ENCODE peak calls at places on chromosomes 13 and 19, in ten cellular contexts. P is suprapubic skin, H is upper lobe of right lung, V is NB4, F is psoas muscle, X is esophagus squamous epithelium, Q is Calu3, A is kidney, B is thyroid gland, S is AG09319. Y is an unnamed sample.

GRCh38 chr19:11410682-11411081 is 8.4 kb downstream of the RGL3 start:
- DNase-seq in H (no peak), Q (no peak), P (no peak), S (no peak), B (no peak), A (peak), F (no peak), X (no peak), V (peak), Y (no peak)

GRCh38 chr19:34327851-34328250 is 37.1 kb upstream of the GPI start:
- DNase-seq in B (no peak), P (no peak), F (no peak), V (no peak), H (no peak), X (no peak), S (no peak), A (no peak), Q (no peak), Y (no peak)

GRCh38 chr13:27028683-27029480 is 142.7 kb downstream of the USP12 start:
- DNase-seq in V (peak), F (no peak), H (no peak), X (no peak), B (no peak), A (no peak), Q (no peak), S (no peak), P (no peak), Y (no peak)

GRCh38 chr19:8988204-8988603 is 22.0 kb downstream of the MUC16 start:
- DNase-seq in F (no peak), S (no peak), V (peak), B (no peak), Q (no peak), A (no peak), H (no peak), P (no peak), X (no peak), Y (no peak)

GRCh38 chr19:49151339-49152217 is 3.6 kb downstream of the HRC start:
- DNase-seq in H (peak), X (no peak), A (peak), B (peak), P (peak), V (peak), Q (peak), S (no peak), F (peak), Y (peak)

GRCh38 chr13:49935171-49936084 is 712 bp downstream of the SPRYD7 start:
- DNase-seq in V (peak), Q (peak), X (peak), P (no peak), F (no peak), H (no peak), A (no peak), B (peak), S (no peak), Y (no peak)

GRCh38 chr13:44013666-44014291 is 134.1 kb downstream of the LACC1 start:
- DNase-seq in X (no peak), F (no peak), B (no peak), V (no peak), S (peak), A (no peak), H (no peak), Q (no peak), P (no peak), Y (no peak)

GRCh38 chr19:32241957-32242710 is 103.3 kb upstream of the ZNF507 start:
- DNase-seq in B (no peak), H (no peak), Q (no peak), F (no peak), A (no peak), V (no peak), P (peak), S (no peak), X (no peak), Y (no peak)

GRCh38 chr13:67964091-67964490 is 734.0 kb upstream of the PCDH9 start:
- DNase-seq in X (no peak), Q (no peak), B (no peak), A (no peak), V (no peak), P (no peak), F (no peak), H (no peak), S (no peak), Y (no peak)

GRCh38 chr19:29644179-29644578 is 21.1 kb upstream of the PLEKHF1 start:
- DNase-seq in X (no peak), H (no peak), F (no peak), S (no peak), Q (no peak), B (no peak), P (no peak), A (no peak), V (no peak), Y (no peak)

GRCh38 chr19:3441089-3441985 is 39.0 kb downstream of the SMIM24 start:
- DNase-seq in Q (no peak), P (no peak), F (no peak), V (no peak), X (no peak), S (no peak), H (no peak), A (peak), B (no peak), Y (no peak)

DNA sequence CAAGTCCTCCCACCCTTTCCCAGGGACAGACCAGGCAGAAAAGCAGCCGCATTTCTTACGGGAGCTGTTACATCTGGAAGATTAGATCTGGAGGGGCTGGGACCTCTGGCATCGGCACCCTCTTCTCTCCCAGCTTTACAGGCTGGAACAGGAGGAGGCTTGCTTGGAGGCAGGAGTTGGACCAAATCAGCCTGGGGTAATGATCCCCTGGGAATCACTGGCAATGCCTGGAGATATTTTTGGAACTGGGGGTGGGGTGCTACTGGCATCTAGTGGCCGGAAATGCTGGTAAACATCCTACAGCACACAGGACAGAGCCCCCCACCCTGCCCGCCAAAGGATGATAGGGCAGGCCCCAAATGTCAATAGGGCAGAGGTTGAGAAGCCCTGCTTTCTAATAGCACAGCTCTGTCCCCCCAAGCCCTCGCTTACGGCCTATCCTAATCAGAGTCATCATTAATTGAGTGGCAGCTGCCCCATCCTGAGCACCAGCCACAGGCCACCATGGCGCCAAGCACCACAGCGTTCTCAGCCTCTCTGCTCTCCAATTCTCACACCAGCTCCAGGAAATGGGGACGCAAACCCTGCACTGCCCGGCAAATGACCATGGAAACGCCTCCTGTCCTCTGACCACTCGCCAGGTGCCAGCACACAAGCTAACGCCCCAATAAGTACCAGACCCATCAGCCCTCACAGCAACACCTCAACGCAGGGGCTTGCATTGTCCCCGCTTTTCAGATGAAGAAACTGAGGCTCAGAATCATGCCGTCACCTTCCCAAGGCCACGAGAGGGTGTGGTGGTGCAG is 20.6 kb downstream of the LRRC4B start:
- DNase-seq in H (no peak), B (no peak), A (no peak), F (no peak), P (no peak), S (no peak), X (no peak), Q (no peak), V (no peak), Y (no peak)
- TF ChIP-seq CTCF in H (no peak), B (no peak), A (no peak), F (peak), P (no peak), S (no peak), X (no peak), Q (no peak), V (no peak), Y (no peak)

DNA sequence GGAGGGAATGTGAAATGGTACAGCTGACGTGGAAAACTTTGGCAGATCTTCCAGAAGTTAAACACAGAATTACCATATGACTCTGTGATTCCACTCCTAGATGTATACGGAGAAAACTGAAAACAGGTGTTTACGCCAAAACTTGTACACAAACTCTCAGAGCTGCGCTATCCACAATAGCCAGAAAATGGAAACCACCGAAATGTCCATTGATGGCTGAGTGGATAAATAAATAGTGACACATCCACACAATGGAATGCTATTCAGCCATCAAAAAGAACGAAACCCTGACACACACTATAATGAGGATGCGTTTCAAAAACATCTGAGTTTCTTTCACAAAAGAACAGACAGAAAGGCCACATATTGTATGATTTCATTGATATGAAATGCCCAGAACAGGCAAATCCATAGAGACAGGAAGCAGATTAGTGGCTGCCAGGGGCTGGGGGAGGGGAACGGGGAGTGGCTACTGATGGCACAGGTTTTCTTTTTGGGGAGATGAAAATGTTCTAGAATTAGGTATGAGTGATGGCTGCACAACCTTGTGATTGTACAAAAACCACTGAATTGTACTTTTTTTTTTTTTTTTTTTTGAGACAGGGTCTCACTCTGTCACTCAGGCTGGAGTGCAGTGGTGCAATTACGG is 33.0 kb downstream of the IL12RB1 start:
- DNase-seq in B (no peak), X (no peak), S (peak), F (no peak), A (no peak), H (no peak), Q (no peak), P (no peak), V (no peak), Y (no peak)
- TF ChIP-seq CTCF in B (no peak), X (no peak), S (no peak), F (no peak), A (no peak), H (no peak), Q (no peak), P (no peak), V (no peak), Y (no peak)

GRCh38 chr13:54913668-54914067 is 1885.1 kb downstream of the OLFM4 start:
- DNase-seq in F (no peak), Q (no peak), H (no peak), X (no peak), V (no peak), S (no peak), P (no peak), B (no peak), A (no peak), Y (no peak)
- TF ChIP-seq CTCF in F (no peak), Q (no peak), H (no peak), X (no peak), V (no peak), S (no peak), P (no peak), B (no peak), A (no peak), Y (no peak)

GRCh38 chr19:58400916-58401824 is 5.7 kb downstream of the RNF225 start:
- DNase-seq in H (peak), P (peak), S (peak), B (peak), F (peak), A (peak), V (peak), X (peak), Q (peak), Y (peak)
- TF ChIP-seq CTCF in H (no peak), P (no peak), S (no peak), B (peak), F (no peak), A (no peak), V (no peak), X (no peak), Q (no peak), Y (no peak)

GRCh38 chr13:41137951-41138350 is 5.3 kb upstream of the KBTBD6 start:
- DNase-seq in A (no peak), X (no peak), F (no peak), B (no peak), P (no peak), Q (no peak), H (no peak), S (no peak), V (no peak), Y (no peak)

GRCh38 chr13:41133951-41134350 is 1.3 kb upstream of the KBTBD6 start:
- DNase-seq in V (no peak), P (no peak), Q (no peak), S (no peak), B (no peak), F (no peak), A (no peak), X (no peak), H (no peak), Y (no peak)

GRCh38 chr13:41139296-41139966 is 6.8 kb upstream of the KBTBD6 start:
- DNase-seq in V (no peak), B (no peak), A (no peak), Q (no peak), F (no peak), X (no peak), H (no peak), S (no peak), P (no peak), Y (no peak)

GRCh38 chr13:41137241-41137640 is 4.6 kb upstream of the KBTBD6 start:
- DNase-seq in X (no peak), H (no peak), A (no peak), Q (no peak), V (no peak), B (no peak), F (no peak), P (no peak), S (no peak), Y (no peak)

DNA sequence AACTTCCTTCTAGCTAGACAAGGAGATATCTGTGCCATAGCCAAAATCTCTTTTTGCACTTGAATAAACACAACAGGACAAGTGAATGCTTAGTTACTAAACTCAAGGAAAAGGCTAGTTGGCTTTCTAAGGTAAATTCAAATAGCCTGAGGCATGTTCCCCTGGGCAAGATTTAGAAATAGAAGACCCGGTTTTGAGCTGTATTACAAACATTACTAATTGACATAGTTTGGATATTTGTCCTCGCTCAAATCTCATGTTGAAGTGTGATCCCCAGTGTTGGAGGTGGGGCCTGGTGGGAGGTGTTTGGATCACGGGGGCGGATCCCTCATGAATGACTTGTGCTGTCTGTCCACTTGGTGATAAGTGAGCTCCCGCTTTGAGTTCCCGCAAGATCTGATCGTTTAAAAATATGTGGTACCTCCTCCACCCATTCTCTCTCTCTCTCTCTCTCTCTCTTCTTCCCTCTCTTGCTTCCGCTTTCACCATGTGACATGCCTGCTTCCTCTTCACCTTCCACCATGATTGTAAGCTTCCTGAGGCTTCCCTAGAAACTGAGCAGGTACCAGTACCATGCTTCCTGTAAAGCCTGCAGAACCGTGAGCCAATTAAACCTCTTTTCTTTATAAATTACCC is 3.9 kb upstream of the KBTBD6 start:
- DNase-seq in Q (no peak), S (no peak), A (no peak), H (no peak), F (no peak), V (no peak), X (no peak), P (no peak), B (no peak), Y (no peak)
- TF ChIP-seq CTCF in Q (no peak), S (no peak), A (no peak), H (no peak), F (no peak), V (no peak), X (no peak), P (no peak), B (no peak), Y (no peak)

DNA sequence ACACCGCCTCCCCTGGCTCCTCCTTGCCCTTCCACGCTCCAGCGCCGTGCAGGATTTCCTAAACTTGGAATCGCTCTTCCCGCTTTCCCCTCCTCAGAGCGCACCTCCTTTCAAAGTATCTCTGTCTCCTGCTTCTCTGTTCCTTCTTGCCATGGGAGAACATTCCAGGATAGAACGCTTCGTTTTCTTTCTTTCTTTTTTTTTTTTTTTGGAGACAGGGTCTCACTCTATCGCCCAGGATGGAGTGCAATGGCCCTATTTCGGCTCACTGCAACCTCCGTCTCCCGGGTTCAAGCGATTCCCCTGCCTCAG is 574 bp upstream of the XPO4 start:
- DNase-seq in B (no peak), A (no peak), P (no peak), V (no peak), S (no peak), F (no peak), H (no peak), Q (no peak), X (no peak), Y (no peak)
- TF ChIP-seq CTCF in B (no peak), A (no peak), P (no peak), V (no peak), S (no peak), F (no peak), H (no peak), Q (no peak), X (no peak), Y (no peak)

GRCh38 chr19:14089412-14089661 is 1.2 kb downstream of the SAMD1 start:
- DNase-seq in H (no peak), V (peak), Q (no peak), A (no peak), B (no peak), F (no peak), P (no peak), S (no peak), X (no peak), Y (no peak)
- TF ChIP-seq CTCF in H (peak), V (no peak), Q (no peak), A (no peak), B (no peak), F (no peak), P (no peak), S (peak), X (no peak), Y (peak)

GRCh38 chr13:46962286-46962941 is 65.6 kb upstream of the HTR2A start:
- DNase-seq in Q (no peak), V (peak), H (no peak), A (no peak), F (no peak), P (no peak), X (no peak), S (no peak), B (no peak), Y (no peak)
- TF ChIP-seq CTCF in Q (peak), V (peak), H (peak), A (no peak), F (no peak), P (no peak), X (no peak), S (peak), B (peak), Y (peak)

Y was measured in progenitor cell of endocrine pancreas.